ENCODE peak calls at places on chromosomes 3 and 15, in four cellular contexts. One of them, this sample, is unnamed. For H3K4me1, the result is how much of the 10 kb centered on the place peaks cover.

GRCh38 chr3:157375342-157375986 is 61.2 kb upstream of the PTX3 start:
- DNase-seq in heart right ventricle: no peak
- DNase-seq in IMR-90: peak
- DNase-seq in tibial artery: no peak
- DNase-seq in this sample: no peak

GRCh38 chr3:11944052-11944673 is 60.0 kb upstream of the SYN2 start:
- DNase-seq in heart right ventricle: no peak
- DNase-seq in IMR-90: peak
- DNase-seq in tibial artery: no peak
- DNase-seq in this sample: no peak

GRCh38 chr3:64687381-64687780 is 419 bp downstream of the ADAMTS9 start:
- DNase-seq in heart right ventricle: no peak
- DNase-seq in IMR-90: no peak
- DNase-seq in tibial artery: no peak
- DNase-seq in this sample: no peak

GRCh38 chr3:9947025-9947995 is 4.9 kb downstream of the PRRT3 start:
- DNase-seq in heart right ventricle: peak
- DNase-seq in IMR-90: peak
- DNase-seq in tibial artery: peak
- DNase-seq in this sample: peak

GRCh38 chr15:74332011-74332410 is 35.4 kb downstream of the CYP11A1 start:
- DNase-seq in heart right ventricle: no peak
- DNase-seq in IMR-90: no peak
- DNase-seq in tibial artery: no peak
- DNase-seq in this sample: no peak

GRCh38 chr3:150543531-150543930 is 2.8 kb downstream of the SERP1 start:
- DNase-seq in heart right ventricle: no peak
- DNase-seq in IMR-90: no peak
- DNase-seq in tibial artery: no peak
- DNase-seq in this sample: no peak

GRCh38 chr15:91316123-91316522 is 216.1 kb downstream of the SV2B start:
- DNase-seq in heart right ventricle: no peak
- DNase-seq in IMR-90: no peak
- DNase-seq in tibial artery: no peak
- DNase-seq in this sample: no peak

GRCh38 chr15:31752363-31752762 is 278.0 kb upstream of the CHRNA7 start:
- DNase-seq in heart right ventricle: no peak
- DNase-seq in IMR-90: peak
- DNase-seq in tibial artery: no peak
- DNase-seq in this sample: no peak

GRCh38 chr15:83869329-83869728 is 215.4 kb downstream of the ADAMTSL3 start:
- DNase-seq in heart right ventricle: no peak
- DNase-seq in IMR-90: no peak
- DNase-seq in tibial artery: no peak
- DNase-seq in this sample: no peak

DNA sequence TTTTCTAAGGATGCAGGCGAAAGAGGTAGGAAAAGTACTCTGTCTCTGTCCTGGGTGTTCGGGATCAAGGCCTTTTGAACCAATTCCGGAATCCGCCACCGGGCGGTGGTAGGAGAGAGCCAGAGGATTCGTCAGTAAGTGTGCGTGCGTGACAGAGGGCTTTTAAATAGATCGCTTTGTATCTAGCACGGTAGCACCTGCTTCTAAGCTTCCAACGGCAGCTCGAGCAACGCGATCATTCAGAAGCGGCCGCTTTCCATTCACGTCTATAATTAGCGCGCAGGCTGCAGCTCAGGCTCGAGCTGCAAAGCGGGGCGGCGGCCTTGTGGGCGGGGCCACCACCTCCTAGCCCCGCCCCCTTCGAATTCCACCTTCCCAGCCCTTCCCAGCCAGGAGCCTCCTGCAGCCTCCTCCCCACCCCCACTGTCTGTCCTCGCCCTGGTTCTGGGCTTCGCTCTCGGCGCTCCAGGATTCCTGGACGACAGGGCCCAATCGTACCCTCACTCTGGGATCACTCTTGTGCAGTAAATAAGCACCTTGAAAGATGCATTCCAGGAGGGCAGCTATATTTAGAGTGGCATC is 224.3 kb upstream of the TPRG1 start:
- DNase-seq in heart right ventricle: peak
- DNase-seq in IMR-90: peak
- DNase-seq in tibial artery: peak
- DNase-seq in this sample: peak
- H3K4me1 ChIP-seq in heart right ventricle: under half
- H3K4me1 ChIP-seq in IMR-90: under half
- H3K4me1 ChIP-seq in tibial artery: half or more
- H3K4me1 ChIP-seq in this sample: under half

GRCh38 chr15:69394556-69395282 is 19.4 kb upstream of the KIF23 start:
- DNase-seq in heart right ventricle: peak
- DNase-seq in IMR-90: peak
- DNase-seq in tibial artery: peak
- DNase-seq in this sample: peak
- H3K4me3 ChIP-seq in heart right ventricle: no peak
- H3K4me3 ChIP-seq in IMR-90: no peak
- H3K4me3 ChIP-seq in tibial artery: no peak
- H3K4me3 ChIP-seq in this sample: no peak

GRCh38 chr15:64461577-64462162 is 1.3 kb downstream of the ZNF609 start:
- DNase-seq in heart right ventricle: no peak
- DNase-seq in IMR-90: peak
- DNase-seq in tibial artery: no peak
- DNase-seq in this sample: no peak
- H3K4me1 ChIP-seq in heart right ventricle: half or more
- H3K4me1 ChIP-seq in IMR-90: under half
- H3K4me1 ChIP-seq in tibial artery: half or more
- H3K4me1 ChIP-seq in this sample: under half

DNA sequence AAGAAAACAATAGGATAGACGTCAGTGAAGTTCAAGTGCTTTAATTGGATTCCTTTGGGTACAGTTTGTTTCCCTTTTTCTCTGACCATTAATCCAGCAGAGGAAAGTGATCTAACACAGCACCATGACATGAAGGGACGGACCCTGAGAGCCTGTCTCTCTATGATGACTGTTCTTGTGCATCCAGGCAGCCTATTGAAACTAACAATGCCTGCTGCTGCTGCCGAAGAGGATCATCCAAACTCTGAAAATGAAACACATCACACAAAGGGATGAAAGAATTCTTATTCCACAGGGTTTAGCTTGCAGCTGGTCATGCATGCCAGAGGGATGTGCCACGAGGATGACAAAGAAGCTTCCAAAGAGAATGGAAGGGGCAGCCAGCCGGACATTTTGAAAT is 75.5 kb downstream of the ZBTB20 start:
- DNase-seq in heart right ventricle: no peak
- DNase-seq in IMR-90: peak
- DNase-seq in tibial artery: no peak
- DNase-seq in this sample: no peak
- H3K4me3 ChIP-seq in heart right ventricle: no peak
- H3K4me3 ChIP-seq in IMR-90: no peak
- H3K4me3 ChIP-seq in tibial artery: no peak
- H3K4me3 ChIP-seq in this sample: no peak

GRCh38 chr3:197547618-197548017 is 8.2 kb downstream of the BDH1 start:
- DNase-seq in heart right ventricle: no peak
- DNase-seq in IMR-90: no peak
- DNase-seq in tibial artery: no peak
- DNase-seq in this sample: no peak
- H3K4me1 ChIP-seq in heart right ventricle: under half
- H3K4me1 ChIP-seq in IMR-90: under half
- H3K4me1 ChIP-seq in tibial artery: under half
- H3K4me1 ChIP-seq in this sample: under half

GRCh38 chr3:1723726-1724125 is 374.9 kb upstream of the CNTN4 start:
- DNase-seq in heart right ventricle: no peak
- DNase-seq in IMR-90: no peak
- DNase-seq in tibial artery: no peak
- DNase-seq in this sample: no peak
- H3K4me3 ChIP-seq in heart right ventricle: no peak
- H3K4me3 ChIP-seq in IMR-90: no peak
- H3K4me3 ChIP-seq in tibial artery: no peak
- H3K4me3 ChIP-seq in this sample: no peak

This sample was measured in RWPE2.